ENCODE peak calls at places on chromosomes 7 and 10, in seven cellular contexts. L is B cell, B is progenitor cell of endocrine pancreas, F is fibroblast of the aortic adventitia, T is H1, I is lung, G is tibial nerve. Y is an unnamed sample.

GRCh38 chr10:79367421-79368189 is 20.3 kb downstream of the PPIF start:
- DNase-seq in L (no peak), B (no peak), F (peak), T (no peak), I (no peak), G (no peak), Y (no peak)

GRCh38 chr7:84187813-84188212 is 6.8 kb downstream of the SEMA3A start:
- DNase-seq in L (no peak), B (no peak), F (no peak), T (no peak), I (no peak), G (no peak), Y (no peak)

GRCh38 chr10:18472977-18473376 is 178.4 kb downstream of the NSUN6 start:
- DNase-seq in L (no peak), B (no peak), F (no peak), T (no peak), I (no peak), G (no peak), Y (no peak)

GRCh38 chr10:95476482-95477174 is 84.5 kb downstream of the SORBS1 start:
- DNase-seq in L (no peak), B (no peak), F (no peak), T (no peak), I (no peak), G (no peak), Y (no peak)

GRCh38 chr10:49309691-49310371 is 10.9 kb downstream of the C10orf71 start:
- DNase-seq in L (peak), B (no peak), F (no peak), T (no peak), I (no peak), G (no peak), Y (peak)

GRCh38 chr10:124238367-124238766 is 145.0 kb upstream of the CHST15 start:
- DNase-seq in L (no peak), B (no peak), F (no peak), T (no peak), I (no peak), G (no peak), Y (no peak)

GRCh38 chr7:16315280-16315679 is 106.1 kb downstream of the CRPPA start:
- DNase-seq in L (no peak), B (no peak), F (peak), T (no peak), I (no peak), G (no peak), Y (no peak)

GRCh38 chr7:50607524-50608125 is 42.4 kb upstream of the DDC start:
- DNase-seq in L (no peak), B (no peak), F (no peak), T (no peak), I (no peak), G (no peak), Y (no peak)

GRCh38 chr7:44257618-44258422 is 57.0 kb downstream of the YKT6 start:
- DNase-seq in L (peak), B (no peak), F (peak), T (no peak), I (peak), G (peak), Y (peak)

GRCh38 chr7:29853775-29854174 is 47.5 kb downstream of the WIPF3 start:
- DNase-seq in L (no peak), B (no peak), F (no peak), T (no peak), I (no peak), G (no peak), Y (no peak)

GRCh38 chr10:59098811-59099452 is 77.5 kb upstream of the PHYHIPL start:
- DNase-seq in L (no peak), B (no peak), F (peak), T (no peak), I (no peak), G (no peak), Y (no peak)

GRCh38 chr10:25436431-25436830 is 261.6 kb downstream of the GPR158 start:
- DNase-seq in L (no peak), B (no peak), F (no peak), T (no peak), I (no peak), G (no peak), Y (no peak)

GRCh38 chr7:50310361-50310760 is 5.8 kb downstream of the IKZF1 start:
- DNase-seq in L (peak), B (no peak), F (no peak), T (no peak), I (no peak), G (no peak), Y (no peak)

GRCh38 chr10:35895331-35895730 is 253.2 kb upstream of the FZD8 start:
- DNase-seq in L (no peak), B (no peak), F (peak), T (no peak), I (no peak), G (no peak), Y (no peak)

GRCh38 chr10:132001238-132001977 is 19.7 kb upstream of the BNIP3 start:
- DNase-seq in L (no peak), B (no peak), F (peak), T (peak), I (peak), G (no peak), Y (no peak)

GRCh38 chr10:14545827-14546226 is 215.1 kb upstream of the FRMD4A start:
- DNase-seq in L (no peak), B (no peak), F (peak), T (no peak), I (no peak), G (no peak), Y (no peak)

GRCh38 chr10:5151076-5151475 is 33.9 kb downstream of the AKR1C8 start:
- DNase-seq in L (no peak), B (no peak), F (no peak), T (no peak), I (no peak), G (no peak), Y (no peak)

GRCh38 chr7:134302120-134302519 is 14.6 kb downstream of the SLC35B4 start:
- DNase-seq in L (no peak), B (no peak), F (no peak), T (no peak), I (no peak), G (no peak), Y (no peak)

GRCh38 chr7:149879271-149879711 is 5.5 kb downstream of the ATP6V0E2 start:
- DNase-seq in L (no peak), B (no peak), F (no peak), T (no peak), I (no peak), G (no peak), Y (no peak)

GRCh38 chr7:78020131-78020873 is 221.7 kb downstream of the PHTF2 start:
- DNase-seq in L (peak), B (no peak), F (peak), T (peak), I (peak), G (peak), Y (peak)

GRCh38 chr10:128027306-128027705 is 98.9 kb downstream of the MKI67 start:
- DNase-seq in L (no peak), B (no peak), F (no peak), T (no peak), I (no peak), G (no peak), Y (no peak)

GRCh38 chr10:69972951-69973350 is 79.7 kb upstream of the MACROH2A2 start:
- DNase-seq in L (no peak), B (no peak), F (peak), T (no peak), I (no peak), G (no peak), Y (no peak)

GRCh38 chr10:14024349-14025202 is 306.1 kb downstream of the FRMD4A start:
- DNase-seq in L (peak), B (no peak), F (no peak), T (no peak), I (no peak), G (no peak), Y (no peak)

GRCh38 chr7:27364344-27364758 is 121.7 kb downstream of the EVX1 start:
- DNase-seq in L (no peak), B (no peak), F (peak), T (no peak), I (peak), G (peak), Y (no peak)

GRCh38 chr10:79196470-79197461 is 128.0 kb downstream of the ZMIZ1 start:
- DNase-seq in L (peak), B (peak), F (peak), T (peak), I (peak), G (peak), Y (peak)

GRCh38 chr10:31242902-31243301 is 76.1 kb upstream of the ZEB1 start:
- DNase-seq in L (no peak), B (no peak), F (peak), T (no peak), I (no peak), G (no peak), Y (peak)

GRCh38 chr10:4501306-4501705 is 324.7 kb upstream of the AKR1E2 start:
- DNase-seq in L (no peak), B (no peak), F (peak), T (no peak), I (no peak), G (no peak), Y (no peak)

GRCh38 chr10:59628965-59629364 is 80.7 kb downstream of the SLC16A9 start:
- DNase-seq in L (no peak), B (no peak), F (no peak), T (no peak), I (no peak), G (no peak), Y (no peak)

GRCh38 chr7:105224884-105225651 is 163.7 kb downstream of the SRPK2 start:
- DNase-seq in L (peak), B (no peak), F (peak), T (no peak), I (no peak), G (no peak), Y (peak)

GRCh38 chr10:63427013-63427412 is 38.8 kb downstream of the JMJD1C start:
- DNase-seq in L (no peak), B (no peak), F (no peak), T (no peak), I (no peak), G (no peak), Y (no peak)

GRCh38 chr10:1089017-1089689 is 33.0 kb downstream of the WDR37 start:
- DNase-seq in L (no peak), B (no peak), F (no peak), T (no peak), I (peak), G (no peak), Y (no peak)

GRCh38 chr10:43094091-43094484 is 17.2 kb downstream of the RET start:
- DNase-seq in L (no peak), B (no peak), F (no peak), T (no peak), I (no peak), G (no peak), Y (no peak)

GRCh38 chr10:119620771-119621384 is 24.1 kb upstream of the TIAL1 start:
- DNase-seq in L (no peak), B (no peak), F (peak), T (no peak), I (no peak), G (no peak), Y (no peak)

GRCh38 chr10:119620241-119620753 is 23.5 kb upstream of the TIAL1 start:
- DNase-seq in L (no peak), B (no peak), F (peak), T (no peak), I (no peak), G (no peak), Y (no peak)

GRCh38 chr10:119614686-119615085 is 17.9 kb upstream of the TIAL1 start:
- DNase-seq in L (no peak), B (no peak), F (no peak), T (no peak), I (no peak), G (no peak), Y (no peak)

GRCh38 chr10:119619215-119619614 is 22.5 kb upstream of the TIAL1 start:
- DNase-seq in L (no peak), B (no peak), F (no peak), T (no peak), I (no peak), G (no peak), Y (no peak)

DNA sequence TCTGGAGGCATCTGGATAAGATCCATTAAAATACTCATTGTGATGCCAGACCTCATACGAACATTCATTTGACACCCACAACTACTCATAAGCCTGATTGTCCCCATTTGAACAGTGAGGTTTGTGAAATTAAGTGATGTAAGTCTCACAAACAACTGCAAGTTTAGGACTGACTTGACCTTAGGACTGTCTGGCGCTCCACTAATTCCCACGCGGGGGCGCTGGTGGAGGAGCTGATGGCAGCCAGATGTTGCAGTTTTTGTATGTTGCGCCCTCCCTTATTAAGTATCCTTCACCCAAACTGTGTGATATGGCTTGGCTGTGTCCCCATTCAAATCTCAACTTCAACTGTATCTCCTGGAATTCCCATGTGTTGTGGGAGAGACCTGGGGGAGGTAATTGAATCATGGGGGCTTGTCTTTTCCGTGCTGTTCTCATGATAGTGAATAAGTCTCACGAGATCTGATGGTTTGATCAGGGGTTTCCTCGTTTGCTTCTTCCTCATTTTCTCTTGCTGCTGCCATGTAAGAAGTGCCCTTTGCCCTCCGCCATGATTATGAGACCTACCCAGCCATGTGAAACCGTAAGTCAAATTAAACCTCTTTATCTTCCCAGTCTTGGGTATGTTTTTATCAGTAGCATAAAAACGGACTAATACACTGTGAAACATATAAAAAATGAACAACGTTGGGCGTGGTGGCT is 20.3 kb upstream of the TIAL1 start:
- DNase-seq in L (no peak), B (no peak), F (peak), T (peak), I (no peak), G (peak), Y (no peak)
- TF ChIP-seq CTCF in L (no peak), B (no peak), F (peak), T (peak), I (no peak), G (peak), Y (no peak)

DNA sequence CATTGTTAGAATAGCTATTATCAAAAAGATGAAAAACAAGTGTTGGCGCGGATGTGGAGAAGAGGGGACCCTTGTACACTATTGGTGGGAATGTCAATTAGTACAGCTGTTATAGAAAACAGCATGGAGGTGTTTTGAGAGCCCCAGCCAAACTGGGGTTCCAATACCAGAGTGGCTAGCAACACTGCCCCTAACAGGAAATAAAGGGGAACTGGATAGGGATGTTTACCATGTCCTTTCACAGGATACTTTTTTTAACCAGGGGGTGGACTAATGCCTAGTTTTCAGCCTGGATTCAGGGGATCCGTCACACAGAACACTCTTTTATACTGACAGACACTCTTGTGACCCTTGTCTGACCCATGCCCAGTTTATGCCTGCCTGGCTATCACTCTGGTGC is 6.9 kb upstream of the GSTK1 start:
- DNase-seq in L (no peak), B (no peak), F (no peak), T (no peak), I (no peak), G (no peak), Y (no peak)
- TF ChIP-seq CTCF in L (no peak), B (no peak), F (peak), T (peak), I (no peak), G (no peak), Y (no peak)

GRCh38 chr7:140638311-140638791 is 2.3 kb downstream of the DENND2A start:
- DNase-seq in L (no peak), B (no peak), F (peak), T (peak), I (no peak), G (peak), Y (no peak)
- TF ChIP-seq CTCF in L (no peak), B (no peak), F (peak), T (peak), I (no peak), G (no peak), Y (no peak)

GRCh38 chr10:8138471-8138870 is 84.0 kb downstream of the GATA3 start:
- DNase-seq in L (no peak), B (no peak), F (peak), T (no peak), I (no peak), G (no peak), Y (no peak)

GRCh38 chr10:8137726-8138125 is 83.2 kb downstream of the GATA3 start:
- DNase-seq in L (no peak), B (no peak), F (no peak), T (no peak), I (no peak), G (no peak), Y (no peak)

GRCh38 chr10:8136745-8137144 is 82.3 kb downstream of the GATA3 start:
- DNase-seq in L (no peak), B (no peak), F (no peak), T (no peak), I (no peak), G (no peak), Y (no peak)

GRCh38 chr10:8133146-8133545 is 78.7 kb downstream of the GATA3 start:
- DNase-seq in L (no peak), B (no peak), F (no peak), T (no peak), I (no peak), G (no peak), Y (peak)

DNA sequence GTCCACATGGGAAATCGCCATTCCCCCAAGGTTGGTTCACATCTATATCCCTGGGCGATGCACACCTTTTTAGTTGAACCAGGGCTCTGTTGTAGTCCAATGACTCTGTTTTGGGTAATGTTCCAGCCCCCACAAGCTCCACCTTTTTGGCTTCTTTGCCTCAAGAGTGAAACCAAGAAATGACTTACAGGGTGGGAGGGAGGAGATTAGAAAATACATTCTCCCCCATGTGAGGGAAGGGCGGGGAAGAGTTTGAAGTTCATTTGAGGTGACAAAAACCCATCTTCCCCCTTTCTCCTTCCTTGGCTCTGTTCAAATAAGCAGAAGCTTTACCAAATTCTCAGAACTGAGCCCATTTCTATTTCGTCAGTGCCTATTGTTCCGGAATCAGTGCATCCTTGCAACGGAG is 82.8 kb downstream of the GATA3 start:
- DNase-seq in L (no peak), B (no peak), F (no peak), T (no peak), I (no peak), G (no peak), Y (no peak)
- TF ChIP-seq CTCF in L (no peak), B (no peak), F (no peak), T (no peak), I (no peak), G (no peak), Y (no peak)